ENCODE peak calls at places on chromosomes 2 and 18, in seven cellular contexts. One of them, this sample, is unnamed.

GRCh38 chr2:219569635-219570034 is 1.7 kb downstream of the OBSL1 start:
- DNase-seq in HCEC 1CT: no peak
- DNase-seq in SK-N-DZ: no peak
- DNase-seq in effector memory CD8-positive, alpha-beta T cell: no peak
- DNase-seq in frontal cortex: peak
- DNase-seq in nucleus accumbens: no peak
- DNase-seq in HFFc6: no peak
- DNase-seq in this sample: no peak

GRCh38 chr2:124566518-124566970 is 541.5 kb downstream of the CNTNAP5 start:
- DNase-seq in HCEC 1CT: no peak
- DNase-seq in SK-N-DZ: no peak
- DNase-seq in effector memory CD8-positive, alpha-beta T cell: no peak
- DNase-seq in frontal cortex: no peak
- DNase-seq in nucleus accumbens: no peak
- DNase-seq in HFFc6: no peak
- DNase-seq in this sample: no peak

GRCh38 chr2:25323042-25323514 is 18.6 kb downstream of the DNMT3A start:
- DNase-seq in HCEC 1CT: peak
- DNase-seq in SK-N-DZ: peak
- DNase-seq in effector memory CD8-positive, alpha-beta T cell: peak
- DNase-seq in frontal cortex: no peak
- DNase-seq in nucleus accumbens: no peak
- DNase-seq in HFFc6: no peak
- DNase-seq in this sample: no peak

GRCh38 chr2:96934096-96934495 is 52.3 kb downstream of the FAM178B start:
- DNase-seq in HCEC 1CT: no peak
- DNase-seq in SK-N-DZ: no peak
- DNase-seq in effector memory CD8-positive, alpha-beta T cell: no peak
- DNase-seq in frontal cortex: no peak
- DNase-seq in nucleus accumbens: no peak
- DNase-seq in HFFc6: no peak
- DNase-seq in this sample: no peak

GRCh38 chr18:49514577-49514976 is 27.5 kb upstream of the C18orf32 start:
- DNase-seq in HCEC 1CT: no peak
- DNase-seq in SK-N-DZ: no peak
- DNase-seq in effector memory CD8-positive, alpha-beta T cell: no peak
- DNase-seq in frontal cortex: no peak
- DNase-seq in nucleus accumbens: no peak
- DNase-seq in HFFc6: no peak
- DNase-seq in this sample: no peak

GRCh38 chr2:27681844-27682243 is 18.2 kb downstream of the SLC4A1AP start:
- DNase-seq in HCEC 1CT: peak
- DNase-seq in SK-N-DZ: no peak
- DNase-seq in effector memory CD8-positive, alpha-beta T cell: no peak
- DNase-seq in frontal cortex: no peak
- DNase-seq in nucleus accumbens: no peak
- DNase-seq in HFFc6: peak
- DNase-seq in this sample: no peak

GRCh38 chr2:48856144-48856543 is 100.6 kb upstream of the LHCGR start:
- DNase-seq in HCEC 1CT: no peak
- DNase-seq in SK-N-DZ: no peak
- DNase-seq in effector memory CD8-positive, alpha-beta T cell: no peak
- DNase-seq in frontal cortex: no peak
- DNase-seq in nucleus accumbens: no peak
- DNase-seq in HFFc6: no peak
- DNase-seq in this sample: no peak

GRCh38 chr2:80968450-80968849 is 663.9 kb upstream of the LRRTM1 start:
- DNase-seq in HCEC 1CT: no peak
- DNase-seq in SK-N-DZ: no peak
- DNase-seq in effector memory CD8-positive, alpha-beta T cell: no peak
- DNase-seq in frontal cortex: no peak
- DNase-seq in nucleus accumbens: no peak
- DNase-seq in HFFc6: no peak
- DNase-seq in this sample: no peak

GRCh38 chr2:128401680-128402079 is 83.0 kb upstream of the HS6ST1 start:
- DNase-seq in HCEC 1CT: no peak
- DNase-seq in SK-N-DZ: no peak
- DNase-seq in effector memory CD8-positive, alpha-beta T cell: no peak
- DNase-seq in frontal cortex: no peak
- DNase-seq in nucleus accumbens: no peak
- DNase-seq in HFFc6: no peak
- DNase-seq in this sample: no peak

GRCh38 chr2:120279708-120280107 is 27.1 kb downstream of the RALB start:
- DNase-seq in HCEC 1CT: no peak
- DNase-seq in SK-N-DZ: no peak
- DNase-seq in effector memory CD8-positive, alpha-beta T cell: no peak
- DNase-seq in frontal cortex: no peak
- DNase-seq in nucleus accumbens: no peak
- DNase-seq in HFFc6: no peak
- DNase-seq in this sample: no peak

GRCh38 chr2:203790134-203790533 is 77.4 kb upstream of the CTLA4 start:
- DNase-seq in HCEC 1CT: no peak
- DNase-seq in SK-N-DZ: no peak
- DNase-seq in effector memory CD8-positive, alpha-beta T cell: no peak
- DNase-seq in frontal cortex: no peak
- DNase-seq in nucleus accumbens: no peak
- DNase-seq in HFFc6: no peak
- DNase-seq in this sample: no peak

GRCh38 chr2:133040175-133040574 is 370.2 kb upstream of the LYPD1 start:
- DNase-seq in HCEC 1CT: peak
- DNase-seq in SK-N-DZ: no peak
- DNase-seq in effector memory CD8-positive, alpha-beta T cell: no peak
- DNase-seq in frontal cortex: no peak
- DNase-seq in nucleus accumbens: no peak
- DNase-seq in HFFc6: no peak
- DNase-seq in this sample: no peak

GRCh38 chr2:105287692-105288091 is 41.8 kb downstream of the TGFBRAP1 start:
- DNase-seq in HCEC 1CT: peak
- DNase-seq in SK-N-DZ: peak
- DNase-seq in effector memory CD8-positive, alpha-beta T cell: no peak
- DNase-seq in frontal cortex: no peak
- DNase-seq in nucleus accumbens: no peak
- DNase-seq in HFFc6: peak
- DNase-seq in this sample: no peak

GRCh38 chr2:217338306-217338916 is 478.5 kb upstream of the TNP1 start:
- DNase-seq in HCEC 1CT: peak
- DNase-seq in SK-N-DZ: no peak
- DNase-seq in effector memory CD8-positive, alpha-beta T cell: no peak
- DNase-seq in frontal cortex: no peak
- DNase-seq in nucleus accumbens: no peak
- DNase-seq in HFFc6: peak
- DNase-seq in this sample: no peak

GRCh38 chr18:74499633-74500032 is 3.5 kb downstream of the CNDP2 start:
- DNase-seq in HCEC 1CT: peak
- DNase-seq in SK-N-DZ: no peak
- DNase-seq in effector memory CD8-positive, alpha-beta T cell: peak
- DNase-seq in frontal cortex: peak
- DNase-seq in nucleus accumbens: peak
- DNase-seq in HFFc6: no peak
- DNase-seq in this sample: peak

GRCh38 chr2:14927021-14927564 is 294.6 kb downstream of the LRATD1 start:
- DNase-seq in HCEC 1CT: no peak
- DNase-seq in SK-N-DZ: no peak
- DNase-seq in effector memory CD8-positive, alpha-beta T cell: no peak
- DNase-seq in frontal cortex: no peak
- DNase-seq in nucleus accumbens: no peak
- DNase-seq in HFFc6: no peak
- DNase-seq in this sample: no peak

GRCh38 chr18:49029628-49030027 is 78.9 kb upstream of the SMAD7 start:
- DNase-seq in HCEC 1CT: no peak
- DNase-seq in SK-N-DZ: no peak
- DNase-seq in effector memory CD8-positive, alpha-beta T cell: no peak
- DNase-seq in frontal cortex: no peak
- DNase-seq in nucleus accumbens: no peak
- DNase-seq in HFFc6: no peak
- DNase-seq in this sample: no peak

GRCh38 chr18:2847341-2848144 is 737 bp downstream of the EMILIN2 start:
- DNase-seq in HCEC 1CT: no peak
- DNase-seq in SK-N-DZ: no peak
- DNase-seq in effector memory CD8-positive, alpha-beta T cell: peak
- DNase-seq in frontal cortex: peak
- DNase-seq in nucleus accumbens: no peak
- DNase-seq in HFFc6: no peak
- DNase-seq in this sample: no peak

GRCh38 chr2:69131983-69132675 is 119.2 kb downstream of the ANTXR1 start:
- DNase-seq in HCEC 1CT: no peak
- DNase-seq in SK-N-DZ: no peak
- DNase-seq in effector memory CD8-positive, alpha-beta T cell: no peak
- DNase-seq in frontal cortex: no peak
- DNase-seq in nucleus accumbens: no peak
- DNase-seq in HFFc6: no peak
- DNase-seq in this sample: no peak

GRCh38 chr2:42859801-42860200 is 67.4 kb upstream of the HAAO start:
- DNase-seq in HCEC 1CT: no peak
- DNase-seq in SK-N-DZ: no peak
- DNase-seq in effector memory CD8-positive, alpha-beta T cell: no peak
- DNase-seq in frontal cortex: no peak
- DNase-seq in nucleus accumbens: no peak
- DNase-seq in HFFc6: no peak
- DNase-seq in this sample: no peak

GRCh38 chr2:40479995-40480525 is 28.2 kb upstream of the SLC8A1 start:
- DNase-seq in HCEC 1CT: no peak
- DNase-seq in SK-N-DZ: no peak
- DNase-seq in effector memory CD8-positive, alpha-beta T cell: no peak
- DNase-seq in frontal cortex: no peak
- DNase-seq in nucleus accumbens: no peak
- DNase-seq in HFFc6: no peak
- DNase-seq in this sample: no peak

GRCh38 chr2:163419000-163419575 is 316.7 kb downstream of the FIGN start:
- DNase-seq in HCEC 1CT: no peak
- DNase-seq in SK-N-DZ: no peak
- DNase-seq in effector memory CD8-positive, alpha-beta T cell: no peak
- DNase-seq in frontal cortex: no peak
- DNase-seq in nucleus accumbens: no peak
- DNase-seq in HFFc6: no peak
- DNase-seq in this sample: no peak

GRCh38 chr2:44570777-44571176 is 209.0 kb downstream of the CAMKMT start:
- DNase-seq in HCEC 1CT: no peak
- DNase-seq in SK-N-DZ: no peak
- DNase-seq in effector memory CD8-positive, alpha-beta T cell: no peak
- DNase-seq in frontal cortex: no peak
- DNase-seq in nucleus accumbens: no peak
- DNase-seq in HFFc6: no peak
- DNase-seq in this sample: no peak

GRCh38 chr18:31658670-31659573 is 25.5 kb downstream of the B4GALT6 start:
- DNase-seq in HCEC 1CT: no peak
- DNase-seq in SK-N-DZ: no peak
- DNase-seq in effector memory CD8-positive, alpha-beta T cell: no peak
- DNase-seq in frontal cortex: no peak
- DNase-seq in nucleus accumbens: no peak
- DNase-seq in HFFc6: no peak
- DNase-seq in this sample: no peak

GRCh38 chr2:23662941-23663729 is 263.8 kb downstream of the ATAD2B start:
- DNase-seq in HCEC 1CT: no peak
- DNase-seq in SK-N-DZ: no peak
- DNase-seq in effector memory CD8-positive, alpha-beta T cell: no peak
- DNase-seq in frontal cortex: no peak
- DNase-seq in nucleus accumbens: no peak
- DNase-seq in HFFc6: no peak
- DNase-seq in this sample: no peak

GRCh38 chr2:68414862-68415261 is 49.8 kb downstream of the PLEK start:
- DNase-seq in HCEC 1CT: no peak
- DNase-seq in SK-N-DZ: no peak
- DNase-seq in effector memory CD8-positive, alpha-beta T cell: no peak
- DNase-seq in frontal cortex: no peak
- DNase-seq in nucleus accumbens: no peak
- DNase-seq in HFFc6: no peak
- DNase-seq in this sample: no peak

GRCh38 chr18:45066210-45066609 is 385.5 kb downstream of the SETBP1 start:
- DNase-seq in HCEC 1CT: no peak
- DNase-seq in SK-N-DZ: no peak
- DNase-seq in effector memory CD8-positive, alpha-beta T cell: no peak
- DNase-seq in frontal cortex: no peak
- DNase-seq in nucleus accumbens: no peak
- DNase-seq in HFFc6: no peak
- DNase-seq in this sample: no peak

GRCh38 chr2:102027703-102028059 is 35.9 kb downstream of the IL1R2 start:
- DNase-seq in HCEC 1CT: no peak
- DNase-seq in SK-N-DZ: no peak
- DNase-seq in effector memory CD8-positive, alpha-beta T cell: no peak
- DNase-seq in frontal cortex: no peak
- DNase-seq in nucleus accumbens: no peak
- DNase-seq in HFFc6: no peak
- DNase-seq in this sample: no peak

GRCh38 chr18:56509656-56510055 is 128.7 kb downstream of the TXNL1 start:
- DNase-seq in HCEC 1CT: no peak
- DNase-seq in SK-N-DZ: no peak
- DNase-seq in effector memory CD8-positive, alpha-beta T cell: no peak
- DNase-seq in frontal cortex: no peak
- DNase-seq in nucleus accumbens: no peak
- DNase-seq in HFFc6: no peak
- DNase-seq in this sample: no peak

GRCh38 chr2:37629529-37629928 is 41.9 kb downstream of the CDC42EP3 start:
- DNase-seq in HCEC 1CT: peak
- DNase-seq in SK-N-DZ: no peak
- DNase-seq in effector memory CD8-positive, alpha-beta T cell: no peak
- DNase-seq in frontal cortex: no peak
- DNase-seq in nucleus accumbens: no peak
- DNase-seq in HFFc6: peak
- DNase-seq in this sample: no peak

GRCh38 chr2:173578404-173579092 is 223.9 kb downstream of the CDCA7 start:
- DNase-seq in HCEC 1CT: no peak
- DNase-seq in SK-N-DZ: no peak
- DNase-seq in effector memory CD8-positive, alpha-beta T cell: no peak
- DNase-seq in frontal cortex: no peak
- DNase-seq in nucleus accumbens: no peak
- DNase-seq in HFFc6: no peak
- DNase-seq in this sample: no peak

GRCh38 chr18:51107594-51108305 is 77.7 kb downstream of the SMAD4 start:
- DNase-seq in HCEC 1CT: peak
- DNase-seq in SK-N-DZ: no peak
- DNase-seq in effector memory CD8-positive, alpha-beta T cell: no peak
- DNase-seq in frontal cortex: no peak
- DNase-seq in nucleus accumbens: no peak
- DNase-seq in HFFc6: no peak
- DNase-seq in this sample: no peak

GRCh38 chr18:21722687-21723086 is 17.9 kb upstream of the MIB1 start:
- DNase-seq in HCEC 1CT: no peak
- DNase-seq in SK-N-DZ: no peak
- DNase-seq in effector memory CD8-positive, alpha-beta T cell: no peak
- DNase-seq in frontal cortex: no peak
- DNase-seq in nucleus accumbens: no peak
- DNase-seq in HFFc6: no peak
- DNase-seq in this sample: no peak

GRCh38 chr2:219308142-219309093 is 783 bp downstream of the PTPRN start:
- DNase-seq in HCEC 1CT: peak
- DNase-seq in SK-N-DZ: peak
- DNase-seq in effector memory CD8-positive, alpha-beta T cell: peak
- DNase-seq in frontal cortex: no peak
- DNase-seq in nucleus accumbens: no peak
- DNase-seq in HFFc6: peak
- DNase-seq in this sample: peak

GRCh38 chr2:233031556-233032500 is 644 bp upstream of the NEU2 start:
- DNase-seq in HCEC 1CT: no peak
- DNase-seq in SK-N-DZ: no peak
- DNase-seq in effector memory CD8-positive, alpha-beta T cell: no peak
- DNase-seq in frontal cortex: no peak
- DNase-seq in nucleus accumbens: no peak
- DNase-seq in HFFc6: no peak
- DNase-seq in this sample: no peak